ENCODE peak calls at places on chromosomes 5 and 9, in ten cellular contexts. J is body of pancreas, C is AG09309, N is endothelial cell of umbilical vein, K is GM12878, O is left lung, H is bronchial epithelial cell, I is kidney epithelial cell, S is coronary artery, G is right atrium auricular region. R is an unnamed sample.

GRCh38 chr5:38809388-38810359 is 36.1 kb upstream of the OSMR start:
- DNase-seq in J (peak), C (peak), N (peak), K (no peak), O (peak), H (peak), I (peak), S (peak), G (peak), R (peak)

GRCh38 chr9:129162901-129163670 is 15.0 kb downstream of the IER5L start:
- DNase-seq in J (no peak), C (no peak), N (no peak), K (no peak), O (no peak), H (no peak), I (no peak), S (no peak), G (no peak), R (no peak)

GRCh38 chr5:19865336-19866087 is 122.5 kb downstream of the CDH18 start:
- DNase-seq in J (no peak), C (no peak), N (no peak), K (no peak), O (no peak), H (no peak), I (no peak), S (no peak), G (no peak), R (no peak)

GRCh38 chr9:123771690-123772089 is 158.2 kb downstream of the DENND1A start:
- DNase-seq in J (no peak), C (no peak), N (no peak), K (no peak), O (no peak), H (no peak), I (no peak), S (no peak), G (no peak), R (no peak)

GRCh38 chr5:22471154-22471553 is 382.0 kb downstream of the CDH12 start:
- DNase-seq in J (no peak), C (no peak), N (no peak), K (no peak), O (no peak), H (peak), I (no peak), S (no peak), G (no peak), R (peak)

GRCh38 chr9:114928092-114928491 is 2.3 kb downstream of the TNFSF8 start:
- DNase-seq in J (no peak), C (no peak), N (no peak), K (no peak), O (no peak), H (no peak), I (no peak), S (no peak), G (no peak), R (no peak)

GRCh38 chr5:153490124-153491085 is at the start of gene GRIA1:
- DNase-seq in J (no peak), C (no peak), N (no peak), K (no peak), O (no peak), H (no peak), I (no peak), S (no peak), G (no peak), R (no peak)

GRCh38 chr9:127723450-127723849 is 7.6 kb downstream of the TTC16 start:
- DNase-seq in J (no peak), C (peak), N (no peak), K (no peak), O (no peak), H (peak), I (no peak), S (no peak), G (no peak), R (no peak)

GRCh38 chr9:24899463-24899862 is 353.8 kb upstream of the IZUMO3 start:
- DNase-seq in J (no peak), C (no peak), N (no peak), K (no peak), O (no peak), H (no peak), I (no peak), S (no peak), G (no peak), R (no peak)

GRCh38 chr5:132190161-132190817 is 37.4 kb downstream of the P4HA2 start:
- DNase-seq in J (peak), C (peak), N (peak), K (no peak), O (no peak), H (peak), I (peak), S (no peak), G (no peak), R (peak)

DNA sequence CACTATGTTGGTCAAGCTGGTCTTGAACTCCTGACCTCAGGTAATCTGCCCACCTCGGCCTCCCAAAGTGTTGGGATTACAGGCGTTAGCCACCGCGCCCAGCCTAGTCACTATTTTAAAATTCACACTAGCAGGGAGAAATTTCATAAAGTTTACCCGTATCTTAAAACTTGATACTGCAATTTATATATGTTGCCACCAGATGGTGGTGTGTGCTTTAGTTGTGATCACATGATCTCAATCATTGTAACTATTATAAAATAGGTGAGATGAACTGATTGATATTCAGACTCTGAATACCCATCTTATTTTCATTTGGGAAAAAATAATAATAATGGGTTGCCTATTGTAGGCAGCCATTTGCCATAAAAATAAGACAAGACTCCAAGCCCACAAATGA is 1330.4 kb upstream of the WWC1 start:
- DNase-seq in J (peak), C (no peak), N (no peak), K (no peak), O (no peak), H (no peak), I (no peak), S (no peak), G (no peak), R (no peak)
- TF ChIP-seq CTCF in J (peak), C (no peak), N (no peak), K (no peak), O (no peak), H (no peak), I (peak), S (no peak), G (peak), R (no peak)

DNA sequence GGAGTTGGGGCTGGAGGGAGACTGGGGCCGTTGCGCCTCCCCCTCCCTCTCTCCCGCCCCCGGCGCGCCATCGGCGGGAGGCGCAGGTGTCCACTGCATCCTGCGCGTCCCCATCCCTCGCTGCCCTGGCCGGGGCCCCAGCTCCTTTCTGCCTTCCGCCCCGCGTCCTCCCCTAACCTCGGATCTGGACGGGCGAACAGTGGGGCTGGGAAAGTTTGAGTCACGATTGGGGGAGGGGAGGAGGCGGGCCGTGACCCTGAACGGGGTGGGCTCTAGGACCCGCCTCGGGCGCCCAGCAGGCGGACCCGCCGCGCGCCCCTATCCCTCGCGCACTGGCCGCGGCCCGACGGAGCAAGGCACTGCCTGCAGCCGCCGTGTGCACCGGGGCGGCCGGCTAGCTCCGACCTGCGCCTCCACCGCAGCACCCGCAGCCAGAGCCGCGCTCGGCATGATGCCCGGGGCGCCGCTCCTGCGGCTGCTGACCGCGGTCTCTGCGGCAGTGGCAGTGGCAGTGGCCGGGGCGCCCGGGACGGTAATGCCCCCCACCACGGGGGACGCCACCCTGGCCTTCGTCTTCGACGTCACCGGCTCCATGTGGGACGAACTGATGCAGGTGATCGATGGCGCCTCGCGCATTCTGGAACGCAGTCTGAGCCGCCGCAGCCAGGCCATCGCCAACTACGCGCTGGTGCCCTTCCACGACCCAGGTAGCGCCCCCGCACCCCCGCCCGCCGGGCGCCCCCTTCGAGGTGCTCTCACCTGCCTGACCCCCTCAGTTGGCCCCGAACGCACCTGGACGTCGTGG is at the start of gene HMCN2:
- DNase-seq in J (no peak), C (no peak), N (no peak), K (no peak), O (no peak), H (no peak), I (no peak), S (no peak), G (no peak), R (peak)
- H3K4me3 ChIP-seq in J (no peak), C (no peak), N (no peak), K (no peak), O (peak), H (no peak), I (no peak), S (peak), G (peak), R (no peak)

DNA sequence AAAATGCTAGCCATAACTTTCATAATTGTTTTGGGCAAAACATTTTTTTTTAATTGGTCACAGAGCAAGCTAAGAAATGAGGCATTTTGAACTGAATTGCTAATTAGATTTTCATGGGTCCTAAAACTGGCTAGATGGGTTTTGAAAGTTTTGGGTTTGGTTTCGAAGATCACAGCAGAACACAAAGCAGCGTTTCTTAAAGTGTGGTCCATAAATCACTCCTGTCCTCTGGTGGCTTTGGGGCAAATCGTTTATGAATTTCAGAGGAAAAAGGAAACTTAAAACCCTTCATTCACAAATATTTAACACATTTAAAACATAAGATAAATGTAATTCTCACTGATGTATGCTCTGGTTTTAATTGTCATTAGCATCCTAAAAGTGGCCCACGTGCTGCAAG is 503.7 kb downstream of the SPATA31D1 start:
- DNase-seq in J (no peak), C (no peak), N (no peak), K (no peak), O (no peak), H (no peak), I (no peak), S (no peak), G (no peak), R (no peak)
- TF ChIP-seq CTCF in J (no peak), C (no peak), N (no peak), K (no peak), O (no peak), H (peak), I (no peak), S (no peak), G (no peak), R (no peak)

DNA sequence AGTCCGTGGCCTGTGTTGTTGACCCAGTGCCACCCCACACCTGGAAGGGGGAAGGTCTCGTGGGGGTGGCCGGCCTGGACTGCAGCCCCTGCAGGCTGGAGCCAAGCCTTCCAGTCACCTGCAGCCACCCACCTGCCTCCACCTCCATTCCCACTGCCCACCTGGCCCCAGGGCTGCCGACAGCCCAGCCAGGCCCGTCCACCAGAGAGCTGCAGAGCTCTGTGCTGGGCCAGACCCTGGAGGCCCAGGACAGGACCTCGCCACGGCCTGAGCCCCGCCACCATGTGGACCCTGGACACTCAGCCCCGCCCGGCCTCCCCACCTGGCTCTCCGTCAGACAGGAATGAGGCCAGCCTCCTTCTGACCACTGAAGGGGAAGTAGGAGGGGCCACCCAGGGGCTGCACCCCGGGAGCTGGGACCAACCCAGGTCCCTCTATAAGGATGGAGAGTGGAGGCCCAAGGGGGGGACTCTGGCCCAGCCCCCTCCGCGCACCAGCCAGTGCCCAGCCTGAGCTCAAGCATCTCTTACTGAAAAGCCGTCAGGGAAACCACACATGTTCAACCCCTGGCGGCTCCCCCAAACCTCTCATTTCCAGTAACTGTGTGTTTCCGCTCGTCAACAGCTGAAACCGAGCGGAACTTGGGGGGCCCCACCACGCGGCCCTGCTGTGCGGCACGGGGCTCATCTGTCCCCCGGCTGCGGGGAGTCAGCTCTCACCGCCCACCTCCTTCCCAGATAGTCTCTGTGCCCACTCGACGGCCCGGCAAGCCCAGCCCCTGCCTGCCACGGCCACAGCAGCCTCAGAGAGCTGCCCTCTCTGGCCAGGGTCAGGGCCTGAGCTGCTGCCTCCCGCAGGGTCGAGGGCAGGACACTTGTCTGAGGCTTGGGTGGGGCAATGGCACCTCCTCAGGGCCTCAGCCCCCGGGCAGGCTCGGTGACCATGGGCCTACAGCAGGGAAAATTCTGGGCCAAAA is 12.8 kb downstream of the NOTCH1 start:
- DNase-seq in J (no peak), C (no peak), N (no peak), K (no peak), O (peak), H (no peak), I (no peak), S (no peak), G (no peak), R (no peak)
- H3K4me3 ChIP-seq in J (no peak), C (no peak), N (no peak), K (peak), O (peak), H (no peak), I (no peak), S (peak), G (no peak), R (peak)

DNA sequence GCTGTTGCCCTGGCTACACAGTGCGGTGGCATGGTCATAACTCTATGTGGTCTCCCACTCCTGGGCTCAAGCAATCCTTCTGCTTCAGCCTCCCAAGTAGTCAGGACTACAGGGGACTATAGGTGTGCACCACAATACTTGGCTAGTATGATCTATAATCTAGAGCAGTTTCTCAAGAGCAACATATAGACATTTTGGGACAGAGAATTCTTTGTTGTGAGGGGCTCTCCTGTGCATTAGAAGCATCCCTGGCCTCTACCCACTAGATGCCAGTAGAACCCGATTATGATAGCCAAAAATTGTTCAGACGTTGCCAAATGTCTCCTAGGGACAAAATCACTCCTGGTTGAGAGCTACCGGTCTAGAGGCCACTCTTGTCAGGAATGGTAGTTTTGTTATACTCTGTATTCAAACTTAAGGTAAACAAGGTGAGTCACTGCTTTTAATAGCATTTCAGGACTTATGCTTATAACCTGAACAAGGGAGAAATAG is 7.2 kb downstream of the ANKHD1 start:
- DNase-seq in J (no peak), C (no peak), N (no peak), K (no peak), O (no peak), H (peak), I (no peak), S (no peak), G (no peak), R (peak)
- TF ChIP-seq CTCF in J (no peak), C (no peak), N (no peak), K (no peak), O (no peak), H (no peak), I (no peak), S (no peak), G (no peak), R (no peak)

DNA sequence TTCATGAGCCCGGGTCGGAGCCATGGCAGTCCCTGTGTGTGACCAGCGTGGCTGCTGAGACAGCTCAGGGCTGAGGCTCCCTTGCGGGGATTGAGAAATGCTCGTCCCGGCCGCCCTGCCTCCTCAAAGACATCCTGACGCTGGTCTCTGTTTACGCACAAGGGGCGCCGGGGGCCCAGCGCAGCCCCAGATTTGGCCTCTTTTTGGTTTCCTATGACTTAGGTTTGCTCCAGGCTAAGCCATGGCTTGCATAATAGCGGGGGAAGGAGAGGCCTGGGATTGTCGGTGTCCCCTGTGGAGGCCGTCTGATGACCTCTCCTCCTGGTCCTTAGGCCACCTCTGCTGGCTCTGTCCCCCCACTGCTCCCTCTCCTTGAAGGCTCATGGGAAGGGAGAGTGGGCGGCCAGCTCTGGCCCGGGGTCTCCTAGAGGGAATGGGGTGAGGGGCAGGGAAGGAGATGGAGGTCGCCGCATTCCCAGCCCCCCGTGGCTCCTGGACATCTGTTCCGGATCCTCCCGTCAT is 3.5 kb downstream of the LAMC3 start:
- DNase-seq in J (peak), C (no peak), N (no peak), K (no peak), O (no peak), H (no peak), I (no peak), S (no peak), G (no peak), R (no peak)
- H3K4me3 ChIP-seq in J (no peak), C (no peak), N (no peak), K (no peak), O (no peak), H (no peak), I (no peak), S (no peak), G (no peak), R (no peak)

R was measured in epithelial cell of esophagus.